ENCODE peak calls at places on chromosomes 3 and 15, in four cellular contexts. N, D, R and U are unnamed samples.

GRCh38 chr3:126153695-126154360 is 26.6 kb downstream of the ALDH1L1 start:
- DNase-seq in R (no peak), D (no peak), N (no peak), U (no peak)

GRCh38 chr15:27250223-27250622 is 279.2 kb downstream of the GABRG3 start:
- DNase-seq in D (no peak), R (no peak), N (no peak), U (no peak)

GRCh38 chr3:33426630-33427341 is 13.4 kb downstream of the UBP1 start:
- DNase-seq in N (no peak), R (no peak), D (no peak), U (no peak)

GRCh38 chr3:144636833-144637232 is 665.2 kb downstream of the DIPK2A start:
- DNase-seq in D (peak), N (no peak), R (no peak), U (no peak)

GRCh38 chr3:20037255-20037996 is 2.8 kb upstream of the KAT2B start:
- DNase-seq in D (no peak), R (no peak), N (no peak), U (no peak)

GRCh38 chr3:135970500-135971116 is 5.1 kb downstream of the PPP2R3A start:
- DNase-seq in N (no peak), D (no peak), R (no peak), U (no peak)

GRCh38 chr3:133835418-133835743 is 29.8 kb downstream of the SRPRB start:
- DNase-seq in R (no peak), N (no peak), D (no peak), U (no peak)

GRCh38 chr15:98933376-98933775 is 74.2 kb downstream of the PGPEP1L start:
- DNase-seq in D (no peak), R (no peak), N (no peak), U (no peak)

GRCh38 chr3:150069158-150069536 is 98.5 kb upstream of the PFN2 start:
- DNase-seq in R (no peak), D (no peak), N (no peak), U (no peak)

GRCh38 chr3:16802382-16802781 is 82.4 kb upstream of the PLCL2 start:
- DNase-seq in D (no peak), R (no peak), N (no peak), U (no peak)

GRCh38 chr15:83209333-83209732 is 1.7 kb upstream of the HDGFL3 start:
- DNase-seq in N (no peak), D (peak), R (no peak), U (no peak)

GRCh38 chr15:52180196-52180835 is 10.9 kb downstream of the GNB5 start:
- DNase-seq in N (peak), D (no peak), R (no peak), U (no peak)

GRCh38 chr3:35648347-35648746 is 9.0 kb downstream of the ARPP21 start:
- DNase-seq in R (no peak), N (no peak), D (no peak), U (no peak)

GRCh38 chr3:32913790-32914446 is 37.5 kb upstream of the CCR4 start:
- DNase-seq in N (no peak), R (no peak), D (no peak), U (no peak)

GRCh38 chr15:66080791-66081475 is 172.6 kb downstream of the MEGF11 start:
- DNase-seq in R (no peak), N (no peak), D (peak), U (no peak)

DNA sequence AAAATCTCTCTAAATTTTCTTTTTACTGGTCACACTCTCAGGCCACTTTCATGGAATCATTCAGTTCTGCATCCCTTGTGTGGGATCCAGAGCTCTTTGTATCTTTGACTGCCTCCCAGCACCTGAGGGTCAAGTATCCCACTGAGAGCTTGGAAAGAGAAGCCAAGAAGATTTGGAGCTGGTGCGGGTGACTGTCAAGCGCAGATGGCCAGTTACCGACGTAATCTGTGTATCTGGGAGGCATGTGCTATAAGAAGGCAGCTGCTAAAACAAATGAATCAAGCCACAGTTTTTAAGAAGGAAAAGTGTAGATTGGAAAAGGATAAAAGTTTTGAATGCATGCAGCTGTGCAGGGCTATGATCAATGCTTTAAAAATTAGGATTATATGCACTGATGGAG is 36.3 kb upstream of the CPB1 start:
- DNase-seq in R (no peak), D (no peak), N (no peak), U (no peak)
- H2AFZ ChIP-seq in R (no peak), D (no peak), N (no peak), U (no peak)

GRCh38 chr3:39404943-39405686 is 1.4 kb upstream of the RPSA start:
- DNase-seq in N (no peak), D (no peak), R (no peak), U (no peak)

GRCh38 chr3:39405687-39406367 is 693 bp upstream of the RPSA start:
- DNase-seq in R (no peak), N (no peak), D (no peak), U (no peak)

GRCh38 chr3:39407773-39408492 is 1.4 kb downstream of the RPSA start:
- DNase-seq in D (no peak), R (no peak), N (no peak), U (no peak)

GRCh38 chr3:39407259-39407629 is 724 bp downstream of the RPSA start:
- DNase-seq in N (peak), R (no peak), D (peak), U (peak)

GRCh38 chr3:39406368-39407258 is at the start of gene RPSA:
- DNase-seq in N (peak), R (peak), D (peak), U (peak)
- TF ChIP-seq EZH2 in N (no peak), R (no peak), D (no peak), U (no peak)

GRCh38 chr3:101172516-101172915 is 147.9 kb downstream of the IMPG2 start:
- DNase-seq in R (no peak), D (no peak), N (no peak), U (no peak)

GRCh38 chr3:101170806-101171558 is 149.4 kb downstream of the IMPG2 start:
- DNase-seq in N (no peak), R (no peak), D (no peak), U (no peak)

GRCh38 chr3:101169516-101169915 is 150.9 kb downstream of the IMPG2 start:
- DNase-seq in R (no peak), N (no peak), D (no peak), U (no peak)

GRCh38 chr3:101170047-101170771 is 150.2 kb downstream of the IMPG2 start:
- DNase-seq in N (no peak), R (no peak), D (no peak), U (peak)

DNA sequence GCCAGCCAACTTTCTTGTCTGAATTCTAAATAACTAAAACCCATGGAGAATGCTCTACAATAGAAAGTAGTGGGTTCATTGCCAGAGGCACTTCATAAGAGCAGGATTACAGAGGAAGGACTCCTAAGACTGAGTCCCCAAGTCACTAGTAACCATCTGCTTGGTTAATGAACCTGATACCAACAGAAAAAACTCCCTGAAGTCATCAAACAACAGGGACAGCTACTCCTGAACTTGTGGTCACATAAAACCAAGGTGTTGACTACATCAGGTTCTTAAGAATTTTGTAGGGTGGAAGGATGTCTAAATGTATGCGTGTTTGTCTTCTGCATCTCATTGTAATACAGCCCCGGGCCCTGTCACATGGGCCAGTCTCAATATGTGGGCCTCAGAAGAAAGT is 148.6 kb downstream of the IMPG2 start:
- DNase-seq in N (no peak), R (no peak), D (no peak), U (no peak)
- H2AFZ ChIP-seq in N (no peak), R (no peak), D (no peak), U (no peak)

DNA sequence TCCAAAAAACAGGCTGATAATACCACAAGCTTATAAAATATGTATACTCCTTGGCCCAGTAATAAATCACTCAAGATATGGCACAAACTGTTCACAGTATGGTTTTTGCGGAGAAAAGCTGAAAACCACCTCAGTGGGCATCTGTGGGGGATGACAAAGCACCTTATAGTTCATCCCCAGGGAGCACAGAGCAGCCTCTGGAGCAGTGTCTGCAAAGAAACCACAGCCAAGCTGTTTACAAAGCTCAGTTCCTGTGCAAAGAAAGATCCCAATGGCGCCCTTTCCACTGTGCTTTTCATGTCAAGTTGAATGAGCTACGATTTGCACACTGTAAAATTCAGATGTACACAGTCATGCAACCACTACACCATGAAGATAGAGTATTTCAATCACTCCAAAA is 2.6 kb upstream of the EFCC1 start:
- DNase-seq in D (no peak), R (no peak), N (no peak), U (no peak)
- TF ChIP-seq EZH2 in D (no peak), R (no peak), N (no peak), U (no peak)

GRCh38 chr3:175386630-175387029 is 527.5 kb downstream of the NAALADL2 start:
- DNase-seq in N (no peak), D (no peak), R (no peak), U (peak)
- H2AFZ ChIP-seq in N (no peak), D (no peak), R (no peak), U (no peak)

GRCh38 chr3:185153861-185154629 is 1.2 kb upstream of the C3orf70 start:
- DNase-seq in N (no peak), D (peak), R (no peak), U (no peak)

GRCh38 chr3:185152433-185153169 is at the start of gene C3orf70:
- DNase-seq in D (no peak), N (peak), R (no peak), U (peak)

GRCh38 chr3:185151959-185152432 is 864 bp downstream of the C3orf70 start:
- DNase-seq in R (no peak), D (no peak), N (no peak), U (no peak)

GRCh38 chr3:185151101-185151958 is 1.5 kb downstream of the C3orf70 start:
- DNase-seq in D (no peak), R (no peak), N (no peak), U (no peak)

DNA sequence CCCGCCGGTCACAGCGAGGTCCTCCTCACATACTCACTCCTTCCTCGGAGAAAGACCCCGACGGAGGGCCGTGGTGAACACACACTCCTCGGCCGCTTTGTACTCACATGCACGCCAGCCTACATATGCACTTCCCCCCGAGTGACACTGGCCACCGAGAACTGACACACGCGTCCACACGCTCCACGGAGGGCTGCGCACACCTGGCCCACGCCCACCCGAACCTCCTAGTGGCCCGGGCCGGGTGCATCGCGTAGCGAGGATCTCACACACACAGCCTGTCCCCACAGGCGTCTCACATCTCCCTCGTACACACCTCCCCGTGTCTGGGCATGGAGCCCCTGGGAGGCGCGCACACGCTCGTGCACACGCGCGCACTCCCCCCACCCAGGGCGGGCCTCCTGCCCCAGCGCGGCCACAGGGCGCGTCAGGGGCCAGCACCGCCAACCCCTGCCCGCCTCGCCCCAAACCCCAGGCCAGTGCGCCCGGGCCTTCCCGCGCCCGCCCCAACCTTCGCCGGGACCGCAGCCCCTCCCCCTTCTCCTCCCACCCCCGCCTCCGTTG is 392 bp upstream of the C3orf70 start:
- DNase-seq in D (no peak), N (no peak), R (no peak), U (peak)
- TF ChIP-seq EZH2 in D (no peak), N (no peak), R (no peak), U (peak)

GRCh38 chr3:115666081-115666480 is 42.8 kb downstream of the GAP43 start:
- DNase-seq in N (no peak), D (no peak), R (no peak), U (no peak)

GRCh38 chr3:115663414-115663813 is 40.1 kb downstream of the GAP43 start:
- DNase-seq in N (no peak), R (no peak), D (no peak), U (no peak)

GRCh38 chr3:115671761-115672455 is 48.6 kb downstream of the GAP43 start:
- DNase-seq in N (peak), D (no peak), R (no peak), U (no peak)

GRCh38 chr3:115670911-115671310 is 47.6 kb downstream of the GAP43 start:
- DNase-seq in R (no peak), D (no peak), N (no peak), U (no peak)

DNA sequence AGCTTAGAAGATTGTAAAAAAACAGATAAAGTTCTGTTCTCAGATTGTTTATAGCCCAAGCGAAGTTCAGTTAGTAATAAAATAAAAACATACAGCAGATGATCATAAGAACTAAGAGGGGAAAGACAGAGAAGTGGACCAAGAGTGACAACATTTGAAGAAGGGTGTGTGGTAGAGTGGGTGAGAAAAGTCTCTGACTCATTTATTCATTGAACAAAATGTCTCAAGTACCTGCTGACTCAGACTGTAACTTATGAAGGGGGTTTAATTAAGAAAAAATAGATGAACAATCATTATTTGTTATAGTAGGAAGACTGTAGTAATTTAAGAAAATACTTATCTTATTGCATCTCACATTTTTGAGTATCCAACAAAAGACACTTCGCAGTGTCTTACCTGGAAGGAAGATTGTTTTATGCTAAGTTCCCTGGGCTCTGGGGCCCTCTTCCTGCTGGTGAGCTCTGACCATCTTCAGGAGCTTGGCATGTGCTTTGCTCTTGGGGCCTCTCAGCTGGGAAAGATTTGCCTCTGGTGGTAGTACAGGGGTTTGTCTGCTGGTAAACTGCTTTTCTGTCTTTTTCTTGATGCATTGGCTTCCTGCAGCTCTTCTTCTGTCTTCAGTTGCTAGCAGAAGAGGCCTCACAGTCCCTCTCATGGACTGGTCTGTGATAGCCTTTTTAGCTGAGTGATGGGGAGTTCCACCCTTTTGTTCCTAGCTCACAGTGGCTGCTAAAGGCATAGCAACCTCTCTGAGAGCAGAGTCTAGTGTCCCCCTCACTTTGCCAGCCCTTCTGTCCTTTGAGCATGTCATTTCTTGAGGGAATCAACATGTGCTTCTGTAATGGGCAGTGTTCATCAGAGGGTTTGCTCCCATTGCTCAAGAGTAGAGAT is 44.1 kb downstream of the GAP43 start:
- DNase-seq in N (no peak), R (no peak), D (no peak), U (no peak)
- H2AFZ ChIP-seq in N (no peak), R (no peak), D (no peak), U (no peak)

GRCh38 chr3:181709537-181710279 is 2.0 kb upstream of the SOX2 start:
- DNase-seq in R (no peak), D (peak), N (peak), U (peak)
- TF ChIP-seq EZH2 in R (peak), D (no peak), N (no peak), U (no peak)

DNA sequence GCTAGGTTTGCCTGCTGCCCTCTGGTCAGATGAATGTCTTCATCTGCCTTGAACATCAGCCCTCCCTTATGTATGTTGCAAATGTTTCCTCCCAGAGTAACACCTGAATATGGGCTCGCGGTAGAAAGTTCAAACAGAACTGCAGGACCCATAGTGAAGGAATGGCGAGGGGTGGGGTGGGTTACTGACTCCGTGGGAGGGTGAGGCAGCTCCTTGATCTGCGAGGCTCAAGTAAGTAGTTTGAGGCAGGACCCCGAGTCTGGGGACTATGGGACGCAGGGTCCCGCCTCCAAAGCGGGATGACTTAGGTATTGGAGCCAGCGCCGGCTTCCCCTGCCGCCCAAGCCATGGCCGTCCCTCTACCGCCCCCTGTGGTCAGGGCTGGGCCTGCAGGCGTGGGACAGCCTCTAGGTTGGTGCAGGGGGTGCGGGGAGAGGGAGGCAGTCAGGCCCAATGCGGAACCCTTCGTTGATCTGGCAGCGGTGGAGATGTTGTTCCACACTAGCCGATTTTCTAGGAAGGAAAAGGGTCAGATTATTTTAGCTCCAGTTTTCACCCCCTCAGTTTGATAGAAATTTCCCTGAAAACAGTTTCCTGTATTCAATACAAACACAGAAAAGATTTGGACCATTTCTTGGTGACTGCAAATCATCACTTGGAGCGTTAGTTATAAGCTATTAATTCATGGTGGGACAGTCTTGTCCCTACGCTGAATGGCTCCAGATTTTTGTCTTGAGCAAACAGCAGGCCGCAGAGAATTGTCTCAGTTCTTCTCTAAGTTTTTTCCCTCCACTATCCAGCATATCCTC is 72.3 kb downstream of the CORO2B start:
- DNase-seq in N (peak), R (no peak), D (peak), U (peak)
- H2AFZ ChIP-seq in N (peak), R (no peak), D (no peak), U (no peak)

GRCh38 chr15:96336643-96337353 is 6.3 kb downstream of the NR2F2 start:
- DNase-seq in D (peak), N (no peak), R (no peak), U (peak)
- TF ChIP-seq EZH2 in D (no peak), N (no peak), R (no peak), U (no peak)